ENCODE peak calls at places on chromosomes 7 and 10, in four cellular contexts. R, V, L and U are unnamed samples.

GRCh38 chr10:71419750-71420149 is 23.0 kb downstream of the CDH23 start:
- DNase-seq in L (no peak), R (no peak), V (no peak), U (no peak)

GRCh38 chr7:133365892-133366291 is 113.0 kb downstream of the EXOC4 start:
- DNase-seq in V (no peak), L (peak; percentile 4), R (peak; percentile 20), U (no peak)

GRCh38 chr7:36047254-36047653 is 105.8 kb upstream of the EEPD1 start:
- DNase-seq in V (no peak), R (no peak), L (no peak), U (no peak)

GRCh38 chr7:94375167-94375566 is 19.5 kb upstream of the COL1A2 start:
- DNase-seq in L (peak; percentile 85), V (no peak), R (no peak), U (peak; percentile 19)

GRCh38 chr10:18738835-18739234 is 79.6 kb downstream of the ARL5B start:
- DNase-seq in V (no peak), R (no peak), L (peak; percentile 27), U (no peak)

GRCh38 chr10:119494224-119495060 is 48.1 kb downstream of the RGS10 start:
- DNase-seq in L (peak; percentile 21), V (no peak), R (no peak), U (no peak)

GRCh38 chr10:96500519-96500918 is 13.2 kb downstream of the TLL2 start:
- DNase-seq in L (no peak), V (no peak), R (no peak), U (no peak)

GRCh38 chr10:66836057-66836456 is 89.8 kb upstream of the LRRTM3 start:
- DNase-seq in R (no peak), L (peak; percentile 52), V (no peak), U (no peak)

GRCh38 chr7:37284805-37285211 is 163.9 kb downstream of the ELMO1 start:
- DNase-seq in V (no peak), L (no peak), R (peak; percentile 52), U (peak; percentile 73)

GRCh38 chr7:33334349-33334748 is 205.0 kb downstream of the BBS9 start:
- DNase-seq in V (no peak), R (no peak), L (peak; percentile 13), U (no peak)

GRCh38 chr10:123621910-123622309 is 44.2 kb upstream of the GPR26 start:
- DNase-seq in V (no peak), L (peak; percentile 73), R (no peak), U (no peak)

GRCh38 chr10:103076996-103077395 is 116.1 kb downstream of the NT5C2 start:
- DNase-seq in V (no peak), L (no peak), R (no peak), U (no peak)

GRCh38 chr10:3668276-3668960 is 116.6 kb downstream of the KLF6 start:
- DNase-seq in R (peak; percentile 42), V (no peak), L (peak; percentile 66), U (peak; percentile 24)

GRCh38 chr7:129752760-129753159 is 141.2 kb downstream of the NRF1 start:
- DNase-seq in V (no peak), L (no peak), R (no peak), U (no peak)

GRCh38 chr10:576130-576465 is 113.4 kb downstream of the DIP2C start:
- DNase-seq in L (no peak), V (no peak), R (no peak), U (no peak)

GRCh38 chr10:61423178-61423577 is 30.0 kb downstream of the TMEM26 start:
- DNase-seq in L (no peak), V (no peak), R (no peak), U (no peak)
- TF ChIP-seq CTCF in L (no peak), V (no peak), R (no peak), U (no peak)

DNA sequence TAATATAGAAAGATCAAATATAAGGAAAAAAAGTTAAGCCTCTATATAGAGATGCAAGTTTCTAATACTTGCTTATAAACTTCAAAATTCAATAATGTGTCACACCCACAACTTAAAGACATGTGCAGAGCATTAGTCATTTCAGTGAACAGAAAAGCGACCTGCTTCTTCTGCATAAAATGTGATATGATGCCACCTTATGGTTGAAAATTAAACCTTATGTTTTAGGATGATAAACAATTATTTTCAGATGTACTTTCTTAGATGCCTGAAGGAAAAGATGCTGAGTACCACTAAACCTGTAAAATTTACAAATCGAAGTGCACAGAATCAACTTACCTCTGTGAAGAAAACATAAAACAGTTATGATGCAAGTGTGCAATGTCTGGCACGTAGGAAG is 96.0 kb downstream of the MTERF1 start:
- DNase-seq in V (no peak), R (no peak), L (peak; percentile 67), U (no peak)
- TF ChIP-seq CTCF in V (no peak), R (no peak), L (peak; percentile 74), U (no peak)

DNA sequence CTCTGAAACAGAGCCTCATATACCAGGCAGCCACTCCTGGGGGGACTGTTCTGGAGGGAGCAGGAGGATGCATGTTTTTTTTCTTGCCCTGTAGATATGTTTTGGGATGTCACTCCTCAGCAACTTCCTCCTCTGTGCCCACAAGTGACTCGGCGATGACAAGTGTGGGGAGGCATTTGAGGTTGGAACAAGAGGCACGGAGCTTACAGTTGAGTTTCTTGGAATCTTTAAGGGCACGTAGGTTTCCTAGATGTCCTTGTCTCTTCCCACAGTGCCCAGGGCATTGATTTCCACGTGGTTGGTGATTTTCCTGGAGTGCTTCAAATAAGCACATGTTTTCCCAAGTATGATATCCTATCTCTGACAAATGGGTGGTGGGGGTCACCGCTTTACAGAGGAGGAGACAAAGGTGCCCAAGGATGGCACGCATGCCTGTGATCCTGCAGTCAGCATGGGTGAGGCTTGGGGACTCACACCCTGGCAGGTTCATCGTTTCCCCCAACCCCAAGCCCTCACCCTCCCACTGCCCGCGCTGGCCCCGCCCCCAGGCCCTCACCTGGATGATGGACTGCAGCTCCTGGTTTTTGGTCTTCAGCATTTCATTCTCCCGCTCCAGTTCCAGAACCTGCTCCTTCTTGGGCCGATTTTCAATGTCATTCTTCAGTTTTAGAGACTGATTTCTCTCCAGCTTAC is 95.2 kb upstream of the GNA12 start:
- DNase-seq in R (no peak), L (peak; percentile 7), V (no peak), U (no peak)
- TF ChIP-seq CTCF in R (no peak), L (no peak), V (no peak), U (no peak)

DNA sequence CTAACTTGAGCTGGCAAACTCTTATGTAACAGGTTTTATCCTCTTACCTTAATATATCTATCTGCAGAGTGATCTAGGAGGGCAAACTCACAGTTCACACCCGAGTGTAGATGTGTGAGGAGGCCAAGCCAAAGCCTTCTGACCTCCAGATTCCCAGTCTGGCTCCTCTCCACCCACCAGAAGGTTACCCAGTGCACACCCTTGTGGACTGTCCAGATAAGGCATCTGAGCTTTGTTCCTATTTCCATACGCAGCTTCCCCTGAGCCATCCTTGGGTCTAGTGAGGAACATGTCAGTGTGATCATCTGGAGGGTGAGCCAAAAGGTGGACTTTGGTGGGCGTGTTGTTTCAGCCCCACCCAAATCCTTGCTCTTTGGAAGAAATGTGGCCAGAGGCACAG is 203.0 kb upstream of the MEOX2 start:
- DNase-seq in L (peak; percentile 28), V (no peak), R (no peak), U (peak; percentile 29)
- TF ChIP-seq CTCF in L (peak; percentile 69), V (no peak), R (no peak), U (peak; percentile 37)

DNA sequence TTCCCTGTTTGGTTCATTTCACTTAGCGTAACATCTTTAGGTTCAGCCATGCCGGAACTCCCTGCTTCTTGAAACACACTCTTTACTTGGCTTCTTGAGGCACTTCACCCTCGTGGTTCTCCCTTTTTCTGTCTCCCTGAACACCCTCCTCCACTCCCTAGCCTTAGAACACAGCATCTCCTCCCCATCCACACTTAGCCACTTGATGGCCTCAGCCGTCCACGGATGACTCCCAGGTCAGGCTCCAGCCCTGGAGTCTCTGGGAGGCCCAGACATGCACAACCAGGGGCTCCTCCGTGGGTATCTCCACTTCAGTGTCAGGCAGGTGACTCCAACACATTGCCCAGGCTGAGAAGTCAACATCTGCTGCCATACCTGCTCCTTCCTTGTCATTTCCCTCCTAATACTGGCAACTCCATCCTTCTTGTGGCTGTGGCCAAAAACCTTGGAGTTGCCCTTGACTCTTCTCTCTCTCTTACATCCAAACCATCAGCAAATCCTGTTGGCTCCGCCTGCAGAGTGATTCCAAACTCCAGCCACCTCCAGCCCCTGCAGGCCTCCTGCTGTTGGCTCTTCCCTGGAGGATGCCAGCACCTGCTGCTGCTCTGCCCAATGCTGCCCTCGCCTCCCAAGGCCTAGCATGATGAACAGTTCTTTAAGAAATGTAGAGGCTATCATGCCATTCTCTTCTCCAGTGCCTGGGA is 8.4 kb upstream of the INMT start:
- DNase-seq in L (peak; percentile 20), R (no peak), V (no peak), U (no peak)
- TF ChIP-seq CTCF in L (peak; percentile 41), R (no peak), V (no peak), U (no peak)

GRCh38 chr10:83375274-83375673 is 764.0 kb upstream of the GHITM start:
- DNase-seq in V (no peak), L (no peak), R (no peak), U (no peak)

GRCh38 chr10:83372646-83373045 is 766.7 kb upstream of the GHITM start:
- DNase-seq in L (no peak), V (no peak), R (no peak), U (no peak)

GRCh38 chr10:83371696-83372490 is 767.4 kb upstream of the GHITM start:
- DNase-seq in L (no peak), R (no peak), V (no peak), U (no peak)

GRCh38 chr10:83374741-83375140 is 764.6 kb upstream of the GHITM start:
- DNase-seq in L (no peak), R (no peak), V (no peak), U (no peak)

DNA sequence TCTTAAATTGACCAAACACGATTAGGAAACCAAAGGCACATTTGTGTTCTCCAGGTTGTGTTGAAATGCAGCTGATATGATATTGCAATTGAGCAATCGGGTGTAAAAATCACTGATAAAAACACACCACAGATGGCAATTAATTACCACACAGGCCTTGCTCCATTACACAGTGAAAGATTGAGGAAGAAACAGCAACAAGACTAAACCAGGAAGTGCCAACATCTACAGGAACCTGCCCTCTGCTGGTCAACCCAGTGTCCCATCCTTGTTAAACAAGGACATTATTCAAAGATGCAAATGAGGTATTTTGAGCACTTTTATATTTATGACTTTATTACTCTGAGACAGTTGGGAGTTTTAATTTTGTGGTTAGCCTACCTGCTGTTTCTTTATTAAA is 765.6 kb upstream of the GHITM start:
- DNase-seq in R (no peak), V (peak; percentile 69), L (no peak), U (peak; percentile 41)
- TF ChIP-seq CTCF in R (peak; percentile 21), V (peak; percentile 69), L (peak; percentile 21), U (peak; percentile 70)

DNA sequence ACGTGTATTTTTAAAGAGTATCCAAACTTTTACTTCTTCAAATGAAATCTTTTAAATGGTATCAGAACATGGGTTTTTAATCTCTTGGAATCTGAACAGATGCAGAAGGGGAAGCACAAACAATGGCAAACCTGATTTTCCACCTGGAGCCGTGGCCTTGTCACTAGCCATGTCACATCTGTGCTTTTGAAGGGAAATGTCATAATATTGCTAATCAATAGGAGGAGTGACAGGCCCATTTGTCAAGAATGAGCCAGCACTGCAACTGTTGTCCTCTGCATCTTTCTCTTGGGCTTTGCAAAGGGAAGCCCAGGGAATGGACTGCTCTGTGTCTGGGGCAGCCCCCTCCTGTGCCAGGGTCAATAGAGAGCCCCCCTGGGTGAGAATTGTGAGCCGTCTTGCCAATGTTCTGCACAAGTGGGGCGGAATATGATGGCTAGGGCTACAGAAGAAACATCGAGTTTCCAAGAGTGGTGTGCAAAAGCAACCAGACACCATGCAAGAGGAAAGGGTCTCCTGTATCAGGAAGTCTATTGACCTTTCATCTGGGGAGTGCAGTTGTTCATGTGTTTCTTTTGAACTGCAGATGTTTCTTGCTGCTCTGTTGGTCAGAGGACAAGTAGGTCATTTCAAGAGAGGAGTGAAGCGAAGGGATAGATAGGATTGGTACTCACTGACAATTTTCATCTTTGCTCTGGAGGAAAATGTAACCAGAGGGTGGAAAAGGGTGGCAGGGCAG is 181.8 kb upstream of the NPVF start:
- DNase-seq in V (no peak), L (no peak), R (no peak), U (no peak)
- TF ChIP-seq CTCF in V (no peak), L (no peak), R (no peak), U (no peak)